ENCODE peak calls at places on chromosomes 1 and 21, in six cellular contexts. One of them, this sample, is unnamed.

GRCh38 chr1:20588634-20589225 is at the start of gene CDA:
- DNase-seq in prostate gland: no peak
- DNase-seq in suprapubic skin: no peak
- DNase-seq in GM23338: peak; percentile 54
- DNase-seq in sigmoid colon: peak; percentile 69
- DNase-seq in Panc1: no peak
- DNase-seq in this sample: peak; percentile 50

GRCh38 chr1:25909062-25909461 is 2.8 kb upstream of the STMN1 start:
- DNase-seq in prostate gland: no peak
- DNase-seq in Panc1: no peak
- DNase-seq in GM23338: no peak
- DNase-seq in suprapubic skin: no peak
- DNase-seq in sigmoid colon: no peak
- DNase-seq in this sample: no peak

GRCh38 chr1:181423301-181423918 is 59.9 kb upstream of the CACNA1E start:
- DNase-seq in suprapubic skin: no peak
- DNase-seq in prostate gland: no peak
- DNase-seq in sigmoid colon: no peak
- DNase-seq in Panc1: no peak
- DNase-seq in GM23338: peak; percentile 73
- DNase-seq in this sample: peak; percentile 37

GRCh38 chr1:14737561-14738094 is 139.1 kb downstream of the KAZN start:
- DNase-seq in Panc1: no peak
- DNase-seq in sigmoid colon: no peak
- DNase-seq in suprapubic skin: no peak
- DNase-seq in GM23338: no peak
- DNase-seq in prostate gland: peak; percentile 14
- DNase-seq in this sample: no peak

GRCh38 chr1:207423560-207424292 is 30.4 kb upstream of the CR2 start:
- DNase-seq in sigmoid colon: no peak
- DNase-seq in suprapubic skin: no peak
- DNase-seq in Panc1: no peak
- DNase-seq in prostate gland: no peak
- DNase-seq in GM23338: peak; percentile 67
- DNase-seq in this sample: peak; percentile 15

GRCh38 chr1:179807291-179807690 is 64.2 kb downstream of the FAM163A start:
- DNase-seq in GM23338: no peak
- DNase-seq in sigmoid colon: no peak
- DNase-seq in Panc1: no peak
- DNase-seq in suprapubic skin: no peak
- DNase-seq in prostate gland: no peak
- DNase-seq in this sample: no peak

GRCh38 chr1:1756661-1757421 is 21.4 kb downstream of the NADK start:
- DNase-seq in prostate gland: no peak
- DNase-seq in GM23338: no peak
- DNase-seq in Panc1: no peak
- DNase-seq in suprapubic skin: no peak
- DNase-seq in sigmoid colon: no peak
- DNase-seq in this sample: no peak

GRCh38 chr1:166159656-166160055 is 7.1 kb downstream of the FAM78B start:
- DNase-seq in prostate gland: no peak
- DNase-seq in Panc1: no peak
- DNase-seq in GM23338: no peak
- DNase-seq in sigmoid colon: no peak
- DNase-seq in suprapubic skin: no peak
- DNase-seq in this sample: no peak

GRCh38 chr1:178938959-178939317 is 68.1 kb upstream of the ANGPTL1 start:
- DNase-seq in GM23338: no peak
- DNase-seq in prostate gland: peak; percentile 41
- DNase-seq in Panc1: no peak
- DNase-seq in sigmoid colon: peak; percentile 95
- DNase-seq in suprapubic skin: no peak
- DNase-seq in this sample: no peak

GRCh38 chr1:78408192-78408591 is 82.6 kb upstream of the PTGFR start:
- DNase-seq in prostate gland: no peak
- DNase-seq in Panc1: no peak
- DNase-seq in GM23338: no peak
- DNase-seq in sigmoid colon: no peak
- DNase-seq in suprapubic skin: no peak
- DNase-seq in this sample: no peak

GRCh38 chr1:182229907-182230522 is 161.6 kb downstream of the GLUL start:
- DNase-seq in prostate gland: no peak
- DNase-seq in Panc1: no peak
- DNase-seq in GM23338: peak; percentile 39
- DNase-seq in sigmoid colon: no peak
- DNase-seq in suprapubic skin: no peak
- DNase-seq in this sample: no peak

GRCh38 chr1:244674446-244674845 is 21.5 kb downstream of the DESI2 start:
- DNase-seq in suprapubic skin: no peak
- DNase-seq in GM23338: no peak
- DNase-seq in sigmoid colon: no peak
- DNase-seq in Panc1: no peak
- DNase-seq in prostate gland: no peak
- DNase-seq in this sample: no peak

GRCh38 chr1:230977781-230978490 is 725 bp downstream of the TTC13 start:
- DNase-seq in GM23338: peak; percentile 47
- DNase-seq in prostate gland: peak; percentile 5
- DNase-seq in suprapubic skin: no peak
- DNase-seq in Panc1: no peak
- DNase-seq in sigmoid colon: no peak
- DNase-seq in this sample: no peak

GRCh38 chr1:186806477-186806876 is 22.3 kb upstream of the PLA2G4A start:
- DNase-seq in GM23338: peak; percentile 63
- DNase-seq in sigmoid colon: no peak
- DNase-seq in suprapubic skin: no peak
- DNase-seq in Panc1: no peak
- DNase-seq in prostate gland: no peak
- DNase-seq in this sample: no peak

GRCh38 chr1:75640137-75640536 is 29.2 kb upstream of the SLC44A5 start:
- DNase-seq in Panc1: no peak
- DNase-seq in prostate gland: no peak
- DNase-seq in GM23338: no peak
- DNase-seq in sigmoid colon: no peak
- DNase-seq in suprapubic skin: no peak
- DNase-seq in this sample: no peak

GRCh38 chr21:42850866-42851391 is 28.4 kb downstream of the WDR4 start:
- DNase-seq in GM23338: peak; percentile 84
- DNase-seq in Panc1: no peak
- DNase-seq in sigmoid colon: no peak
- DNase-seq in prostate gland: no peak
- DNase-seq in suprapubic skin: no peak
- DNase-seq in this sample: peak; percentile 86

GRCh38 chr1:110212165-110213142 is 2.3 kb downstream of the KCNC4 start:
- DNase-seq in Panc1: no peak
- DNase-seq in suprapubic skin: no peak
- DNase-seq in prostate gland: no peak
- DNase-seq in sigmoid colon: no peak
- DNase-seq in GM23338: peak; percentile 33
- DNase-seq in this sample: no peak

GRCh38 chr1:42313970-42314369 is 21.1 kb downstream of the FOXJ3 start:
- DNase-seq in Panc1: no peak
- DNase-seq in sigmoid colon: no peak
- DNase-seq in prostate gland: no peak
- DNase-seq in GM23338: no peak
- DNase-seq in suprapubic skin: no peak
- DNase-seq in this sample: no peak

GRCh38 chr1:110879758-110880606 is 7.0 kb downstream of the CD53 start:
- DNase-seq in suprapubic skin: no peak
- DNase-seq in Panc1: no peak
- DNase-seq in GM23338: no peak
- DNase-seq in sigmoid colon: no peak
- DNase-seq in prostate gland: no peak
- DNase-seq in this sample: peak; percentile 63

GRCh38 chr1:86084998-86085397 is 71.6 kb downstream of the COL24A1 start:
- DNase-seq in suprapubic skin: no peak
- DNase-seq in GM23338: no peak
- DNase-seq in prostate gland: no peak
- DNase-seq in sigmoid colon: no peak
- DNase-seq in Panc1: no peak
- DNase-seq in this sample: no peak

GRCh38 chr1:87329051-87329755 is 523 bp downstream of the LMO4 start:
- DNase-seq in sigmoid colon: peak; percentile 79
- DNase-seq in prostate gland: peak; percentile 43
- DNase-seq in Panc1: no peak
- DNase-seq in GM23338: peak; percentile 64
- DNase-seq in suprapubic skin: peak; percentile 85
- DNase-seq in this sample: peak; percentile 43

GRCh38 chr1:56963667-56964066 is 2.1 kb downstream of the C8B start:
- DNase-seq in suprapubic skin: no peak
- DNase-seq in sigmoid colon: no peak
- DNase-seq in prostate gland: no peak
- DNase-seq in Panc1: no peak
- DNase-seq in GM23338: no peak
- DNase-seq in this sample: no peak

GRCh38 chr1:243269461-243269801 is 13.6 kb downstream of the SDCCAG8 start:
- DNase-seq in sigmoid colon: no peak
- DNase-seq in suprapubic skin: no peak
- DNase-seq in GM23338: no peak
- DNase-seq in prostate gland: no peak
- DNase-seq in Panc1: no peak
- DNase-seq in this sample: no peak

GRCh38 chr1:99849413-99849743 is 783 bp upstream of the AGL start:
- DNase-seq in suprapubic skin: no peak
- DNase-seq in GM23338: no peak
- DNase-seq in Panc1: no peak
- DNase-seq in prostate gland: peak; percentile 8
- DNase-seq in sigmoid colon: no peak
- DNase-seq in this sample: no peak

GRCh38 chr1:21435646-21436487 is 4.1 kb upstream of the NBPF3 start:
- DNase-seq in sigmoid colon: no peak
- DNase-seq in prostate gland: no peak
- DNase-seq in suprapubic skin: no peak
- DNase-seq in Panc1: no peak
- DNase-seq in GM23338: peak; percentile 5
- DNase-seq in this sample: no peak

GRCh38 chr1:11845641-11846335 is 1.8 kb downstream of the NPPA start:
- DNase-seq in sigmoid colon: no peak
- DNase-seq in suprapubic skin: no peak
- DNase-seq in GM23338: peak; percentile 69
- DNase-seq in Panc1: no peak
- DNase-seq in prostate gland: no peak
- DNase-seq in this sample: no peak

GRCh38 chr21:35503646-35504045 is 454.5 kb upstream of the RUNX1 start:
- DNase-seq in suprapubic skin: no peak
- DNase-seq in sigmoid colon: no peak
- DNase-seq in prostate gland: no peak
- DNase-seq in Panc1: no peak
- DNase-seq in GM23338: no peak
- DNase-seq in this sample: no peak

GRCh38 chr1:66436378-66437135 is 97.4 kb upstream of the SGIP1 start:
- DNase-seq in sigmoid colon: no peak
- DNase-seq in prostate gland: no peak
- DNase-seq in Panc1: no peak
- DNase-seq in GM23338: peak; percentile 43
- DNase-seq in suprapubic skin: no peak
- DNase-seq in this sample: no peak

GRCh38 chr1:1137256-1138045 is 21.6 kb upstream of the C1orf159 start:
- DNase-seq in GM23338: no peak
- DNase-seq in suprapubic skin: no peak
- DNase-seq in Panc1: no peak
- DNase-seq in prostate gland: no peak
- DNase-seq in sigmoid colon: no peak
- DNase-seq in this sample: peak; percentile 86

GRCh38 chr1:28056129-28056925 is 32.1 kb downstream of the EYA3 start:
- DNase-seq in Panc1: no peak
- DNase-seq in GM23338: no peak
- DNase-seq in suprapubic skin: no peak
- DNase-seq in prostate gland: no peak
- DNase-seq in sigmoid colon: no peak
- DNase-seq in this sample: no peak

GRCh38 chr1:33256701-33257387 is 552 bp downstream of the ZNF362 start:
- DNase-seq in suprapubic skin: no peak
- DNase-seq in Panc1: peak; percentile 36
- DNase-seq in sigmoid colon: no peak
- DNase-seq in prostate gland: peak; percentile 74
- DNase-seq in GM23338: peak; percentile 49
- DNase-seq in this sample: peak; percentile 89
- TF ChIP-seq POLR2AphosphoS5 in suprapubic skin: no peak
- TF ChIP-seq POLR2AphosphoS5 in Panc1: no peak
- TF ChIP-seq POLR2AphosphoS5 in sigmoid colon: no peak
- TF ChIP-seq POLR2AphosphoS5 in prostate gland: peak; percentile 32
- TF ChIP-seq POLR2AphosphoS5 in GM23338: no peak
- TF ChIP-seq POLR2AphosphoS5 in this sample: no peak

GRCh38 chr1:27005166-27005530 is 7.5 kb downstream of the TENT5B start:
- DNase-seq in sigmoid colon: no peak
- DNase-seq in GM23338: no peak
- DNase-seq in Panc1: no peak
- DNase-seq in prostate gland: no peak
- DNase-seq in suprapubic skin: no peak
- DNase-seq in this sample: no peak
- H3K4me1 ChIP-seq in sigmoid colon: peaks cover 96% of the 10 kb centered on the region
- H3K4me1 ChIP-seq in GM23338: peaks cover 79% of the 10 kb centered on the region
- H3K4me1 ChIP-seq in Panc1: peaks cover 73% of the 10 kb centered on the region
- H3K4me1 ChIP-seq in prostate gland: peaks cover 15% of the 10 kb centered on the region
- H3K4me1 ChIP-seq in suprapubic skin: peaks cover 83% of the 10 kb centered on the region
- H3K4me1 ChIP-seq in this sample: peaks cover 75% of the 10 kb centered on the region

GRCh38 chr1:41019353-41019745 is 2.2 kb downstream of the SLFNL1 start:
- DNase-seq in prostate gland: no peak
- DNase-seq in Panc1: no peak
- DNase-seq in GM23338: peak; percentile 18
- DNase-seq in suprapubic skin: no peak
- DNase-seq in sigmoid colon: no peak
- DNase-seq in this sample: no peak
- TF ChIP-seq POLR2AphosphoS5 in prostate gland: no peak
- TF ChIP-seq POLR2AphosphoS5 in Panc1: no peak
- TF ChIP-seq POLR2AphosphoS5 in GM23338: no peak
- TF ChIP-seq POLR2AphosphoS5 in suprapubic skin: no peak
- TF ChIP-seq POLR2AphosphoS5 in sigmoid colon: no peak
- TF ChIP-seq POLR2AphosphoS5 in this sample: no peak

DNA sequence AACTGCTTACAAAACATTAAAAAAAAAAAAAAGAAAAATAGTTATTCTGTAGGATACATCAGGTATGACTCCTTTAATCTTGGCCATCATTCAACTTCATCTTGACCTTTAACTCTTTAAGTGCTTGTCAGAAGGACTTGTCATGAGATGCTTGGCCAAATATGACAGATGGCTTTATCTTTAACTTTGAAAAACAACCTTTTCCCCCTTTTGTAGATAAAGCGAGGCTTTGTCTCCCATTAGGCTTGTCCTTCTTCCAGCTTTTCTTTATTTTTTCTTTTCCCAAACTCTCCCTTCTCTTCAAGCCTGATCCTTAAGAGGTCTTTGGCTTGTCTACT is 2.3 kb downstream of the SRSF10 start:
- DNase-seq in sigmoid colon: no peak
- DNase-seq in prostate gland: no peak
- DNase-seq in GM23338: no peak
- DNase-seq in Panc1: no peak
- DNase-seq in suprapubic skin: no peak
- DNase-seq in this sample: no peak
- H3K4me1 ChIP-seq in sigmoid colon: peaks cover 67% of the 10 kb centered on the region
- H3K4me1 ChIP-seq in prostate gland: peaks cover 5% of the 10 kb centered on the region
- H3K4me1 ChIP-seq in GM23338: peaks cover 31% of the 10 kb centered on the region
- H3K4me1 ChIP-seq in Panc1: peaks cover 47% of the 10 kb centered on the region
- H3K4me1 ChIP-seq in suprapubic skin: peaks cover 61% of the 10 kb centered on the region
- H3K4me1 ChIP-seq in this sample: peaks cover 57% of the 10 kb centered on the region

This sample was measured in upper lobe of left lung.